ENCODE peak calls at places on chromosomes 12 and 14, in ten cellular contexts. L is astrocyte of the spinal cord; I is ovary; D is HCT116; O is CD8-positive, alpha-beta T cell; J is osteoblast; R is adrenal gland; X is hepatocyte; Z is lung; C is fibroblast of the aortic adventitia. A is an unnamed sample.

GRCh38 chr12:120092531-120093335 is 23.8 kb downstream of the RAB35 start:
- DNase-seq in I (no peak), R (no peak), Z (no peak), X (no peak), C (no peak), O (no peak), J (peak), D (no peak), L (no peak), A (no peak)

GRCh38 chr12:112167728-112168525 is 42.6 kb downstream of the TRAFD1 start:
- DNase-seq in Z (no peak), I (no peak), D (no peak), J (no peak), O (no peak), L (no peak), X (no peak), C (no peak), R (no peak), A (no peak)

GRCh38 chr12:64181504-64182291 is 40.4 kb downstream of the KICS2 start:
- DNase-seq in X (peak), J (peak), L (peak), C (peak), D (peak), R (peak), I (peak), O (no peak), Z (peak), A (peak)

GRCh38 chr12:13368431-13368830 is 171.9 kb downstream of the EMP1 start:
- DNase-seq in C (no peak), O (no peak), I (no peak), J (no peak), D (no peak), R (no peak), Z (no peak), X (no peak), L (no peak), A (no peak)

GRCh38 chr12:49188205-49188915 is 520 bp downstream of the TUBA1A start:
- DNase-seq in C (peak), Z (peak), O (peak), X (peak), L (no peak), I (peak), J (peak), R (peak), D (peak), A (no peak)

GRCh38 chr14:39005044-39005736 is 97.8 kb downstream of the SEC23A start:
- DNase-seq in R (no peak), Z (no peak), X (peak), L (no peak), D (no peak), J (no peak), C (peak), O (no peak), I (no peak), A (no peak)

GRCh38 chr12:117994551-117995438 is 21.7 kb upstream of the RFC5 start:
- DNase-seq in X (no peak), C (no peak), R (no peak), Z (no peak), I (no peak), O (no peak), D (no peak), J (no peak), L (no peak), A (no peak)

GRCh38 chr12:10716704-10717315 is 6.3 kb downstream of the YBX3 start:
- DNase-seq in Z (peak), J (peak), I (peak), C (peak), R (peak), L (peak), D (peak), O (no peak), X (peak), A (peak)

GRCh38 chr12:123050331-123050809 is 69.9 kb downstream of the ARL6IP4 start:
- DNase-seq in J (peak), I (no peak), D (no peak), O (no peak), C (peak), L (peak), R (peak), X (no peak), Z (no peak), A (no peak)

GRCh38 chr12:80622271-80622670 is 85.2 kb upstream of the MYF6 start:
- DNase-seq in C (peak), J (no peak), L (peak), Z (no peak), R (no peak), X (no peak), I (no peak), D (no peak), O (no peak), A (no peak)

GRCh38 chr12:194276-194675 is 19.7 kb downstream of the SLC6A12 start:
- DNase-seq in L (no peak), C (no peak), X (no peak), J (no peak), D (no peak), R (no peak), Z (no peak), I (no peak), O (no peak), A (no peak)

GRCh38 chr14:95998656-95999055 is 40.5 kb upstream of the C14orf132 start:
- DNase-seq in L (peak), O (no peak), R (no peak), D (peak), J (peak), X (no peak), Z (no peak), C (peak), I (no peak), A (peak)

GRCh38 chr14:103519837-103520212 is 2.8 kb downstream of the CKB start:
- DNase-seq in X (peak), I (peak), R (peak), C (no peak), J (peak), L (no peak), D (no peak), O (no peak), Z (no peak), A (no peak)

GRCh38 chr12:113924341-113924740 is 41.8 kb downstream of the RBM19 start:
- DNase-seq in X (no peak), J (no peak), C (no peak), O (no peak), D (no peak), Z (no peak), R (no peak), I (no peak), L (no peak), A (no peak)

GRCh38 chr12:99984271-99985128 is at the start of gene ANKS1B:
- DNase-seq in D (no peak), O (no peak), Z (peak), J (peak), I (peak), X (peak), C (peak), R (peak), L (peak), A (no peak)

GRCh38 chr12:92021665-92022033 is 124.0 kb downstream of the BTG1 start:
- DNase-seq in O (no peak), L (no peak), C (no peak), X (no peak), D (no peak), J (no peak), Z (no peak), R (no peak), I (no peak), A (no peak)

GRCh38 chr14:74605531-74606223 is 6.4 kb downstream of the LTBP2 start:
- DNase-seq in L (no peak), C (no peak), O (no peak), D (no peak), J (no peak), I (peak), Z (no peak), R (no peak), X (no peak), A (no peak)

GRCh38 chr12:114918535-114919233 is 234.7 kb upstream of the TBX3 start:
- DNase-seq in C (peak), R (no peak), O (no peak), I (no peak), L (peak), Z (no peak), X (peak), J (peak), D (no peak), A (no peak)

GRCh38 chr12:44367916-44368315 is 508.2 kb downstream of the NELL2 start:
- DNase-seq in I (no peak), O (no peak), R (no peak), D (no peak), L (no peak), J (no peak), Z (no peak), C (no peak), X (no peak), A (no peak)

GRCh38 chr12:124441443-124442190 is 125.8 kb downstream of the NCOR2 start:
- DNase-seq in X (no peak), R (no peak), C (peak), O (no peak), I (no peak), Z (no peak), L (peak), D (no peak), J (peak), A (peak)

GRCh38 chr14:23436327-23437141 is 1.1 kb upstream of the MYH7 start:
- DNase-seq in X (peak), J (no peak), I (no peak), Z (no peak), O (no peak), R (no peak), D (no peak), L (no peak), C (no peak), A (no peak)

GRCh38 chr12:115370650-115371049 is 686.7 kb upstream of the TBX3 start:
- DNase-seq in I (no peak), O (no peak), X (no peak), D (no peak), C (no peak), R (no peak), Z (no peak), L (no peak), J (no peak), A (no peak)

GRCh38 chr12:30691122-30691879 is 4.4 kb downstream of the IPO8 start:
- DNase-seq in J (peak), O (no peak), D (no peak), C (peak), R (peak), X (peak), L (peak), Z (no peak), I (peak), A (peak)

GRCh38 chr12:19299765-19300164 is 139.5 kb upstream of the AEBP2 start:
- DNase-seq in I (no peak), O (no peak), J (peak), X (peak), Z (peak), L (peak), R (no peak), D (peak), C (no peak), A (no peak)

GRCh38 chr12:66735275-66735674 is 56.4 kb upstream of the GRIP1 start:
- DNase-seq in O (no peak), I (no peak), X (no peak), L (no peak), J (peak), C (no peak), R (no peak), D (no peak), Z (no peak), A (no peak)

GRCh38 chr14:75084513-75084912 is 15.1 kb downstream of the ZC2HC1C start:
- DNase-seq in O (no peak), Z (no peak), I (no peak), J (no peak), R (no peak), X (peak), C (no peak), L (no peak), D (no peak), A (no peak)

GRCh38 chr12:47870175-47870781 is 34.5 kb downstream of the VDR start:
- DNase-seq in C (peak), J (peak), D (no peak), Z (no peak), O (no peak), X (peak), R (peak), L (no peak), I (no peak), A (no peak)

GRCh38 chr12:40525054-40525453 is 167.2 kb upstream of the CNTN1 start:
- DNase-seq in R (no peak), C (no peak), I (no peak), D (no peak), L (no peak), Z (no peak), X (no peak), J (no peak), O (no peak), A (no peak)

GRCh38 chr14:104425171-104425681 is 154.3 kb upstream of the C14orf180 start:
- DNase-seq in Z (no peak), X (no peak), J (peak), O (no peak), I (no peak), C (no peak), D (no peak), L (no peak), R (no peak), A (no peak)

GRCh38 chr14:65997350-65997749 is 488.8 kb upstream of the CCDC196 start:
- DNase-seq in O (no peak), X (no peak), D (no peak), R (no peak), I (no peak), Z (no peak), C (no peak), J (no peak), L (no peak), A (no peak)

GRCh38 chr14:69625299-69626131 is 14.1 kb downstream of the SUSD6 start:
- DNase-seq in X (no peak), R (peak), Z (peak), I (no peak), D (no peak), C (no peak), L (peak), J (peak), O (peak), A (no peak)

GRCh38 chr12:84661732-84662326 is 250.8 kb downstream of the SLC6A15 start:
- DNase-seq in J (no peak), R (no peak), D (no peak), O (no peak), Z (no peak), X (no peak), L (peak), I (no peak), C (peak), A (no peak)

DNA sequence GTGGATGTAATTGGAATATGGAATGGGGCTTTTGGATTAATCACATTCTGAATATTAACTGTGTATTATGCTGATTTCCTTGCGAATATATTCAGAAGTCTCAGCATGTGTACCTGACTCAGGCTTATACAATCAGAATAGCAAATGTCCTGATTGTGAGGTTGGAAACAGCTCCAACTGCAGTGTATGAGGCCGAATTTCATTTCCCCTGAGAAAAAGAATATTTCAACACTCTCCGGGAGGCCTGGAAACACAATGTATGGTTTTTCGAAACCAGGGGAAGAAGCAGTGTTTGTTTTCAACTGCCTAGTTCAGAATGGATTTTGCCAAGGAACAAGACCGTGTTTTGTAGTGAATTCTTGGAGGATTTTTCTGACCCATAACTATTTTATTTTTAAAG is 174.2 kb downstream of the ASCL4 start:
- DNase-seq in I (no peak), L (no peak), C (no peak), X (no peak), J (no peak), O (no peak), Z (no peak), R (no peak), D (no peak), A (no peak)
- H3K4me3 ChIP-seq in I (no peak), L (no peak), C (no peak), X (no peak), J (no peak), O (no peak), Z (no peak), R (no peak), D (no peak), A (no peak)

GRCh38 chr14:78154827-78155226 is 15.3 kb upstream of the NRXN3 start:
- DNase-seq in I (no peak), J (no peak), L (no peak), X (no peak), R (no peak), C (no peak), Z (no peak), O (no peak), D (no peak), A (no peak)
- TF ChIP-seq CTCF in I (no peak), J (no peak), L (no peak), X (no peak), R (no peak), C (no peak), Z (no peak), O (no peak), D (peak), A (no peak)

GRCh38 chr14:70822706-70823185 is 13.4 kb upstream of the MAP3K9 start:
- DNase-seq in X (peak), I (peak), J (peak), D (no peak), Z (no peak), R (peak), L (no peak), O (no peak), C (no peak), A (no peak)
- H3K4me3 ChIP-seq in X (peak), I (peak), J (peak), D (peak), Z (no peak), R (peak), L (peak), O (peak), C (peak), A (peak)

GRCh38 chr12:71755146-71755892 is 656 bp downstream of the RAB21 start:
- DNase-seq in O (peak), I (peak), R (peak), L (peak), C (peak), X (peak), D (no peak), Z (peak), J (peak), A (no peak)
- TF ChIP-seq CTCF in O (no peak), I (no peak), R (no peak), L (no peak), C (no peak), X (no peak), D (no peak), Z (no peak), J (no peak), A (no peak)

DNA sequence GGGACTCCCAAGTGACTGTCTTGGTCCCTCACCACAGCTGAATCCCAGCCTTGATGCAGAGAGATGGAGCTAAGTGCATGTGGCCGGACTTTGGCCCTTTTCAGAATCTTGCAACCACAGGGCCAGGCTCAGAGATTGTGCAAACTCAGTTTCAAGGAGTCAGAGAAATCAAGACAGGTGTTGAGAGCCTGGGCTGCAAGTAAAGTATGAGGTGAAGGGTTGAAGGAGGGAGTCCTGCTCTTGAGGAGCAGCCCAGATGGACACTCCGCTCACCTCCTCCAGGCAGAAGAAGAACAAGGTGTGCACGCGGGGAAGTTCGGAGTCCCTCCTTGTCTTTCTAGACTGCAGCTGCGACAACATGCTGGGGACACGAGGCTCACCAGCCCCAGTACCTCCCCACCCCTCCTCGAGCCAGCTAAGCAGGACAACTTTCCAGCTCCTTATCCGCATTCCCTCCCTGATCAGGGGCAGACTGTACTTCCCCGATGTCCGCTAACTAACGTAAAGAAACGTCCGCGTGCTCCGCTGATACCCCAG is 6.4 kb upstream of the BMP4 start:
- DNase-seq in J (no peak), C (no peak), R (no peak), D (no peak), O (no peak), I (no peak), Z (no peak), X (peak), L (no peak), A (no peak)
- H3K4me3 ChIP-seq in J (peak), C (peak), R (no peak), D (peak), O (no peak), I (peak), Z (no peak), X (no peak), L (peak), A (peak)

GRCh38 chr14:79543348-79543747 is 668.0 kb downstream of the DIO2 start:
- DNase-seq in R (no peak), I (no peak), L (no peak), J (no peak), X (no peak), C (no peak), O (no peak), D (no peak), Z (no peak), A (no peak)

GRCh38 chr14:79542121-79542520 is 669.2 kb downstream of the DIO2 start:
- DNase-seq in L (peak), D (no peak), I (no peak), R (no peak), Z (no peak), C (peak), J (no peak), X (no peak), O (no peak), A (no peak)

GRCh38 chr14:79540394-79540793 is 670.9 kb downstream of the DIO2 start:
- DNase-seq in X (no peak), D (no peak), L (no peak), I (no peak), R (no peak), Z (no peak), O (no peak), J (no peak), C (no peak), A (no peak)

GRCh38 chr14:79544671-79545070 is 666.6 kb downstream of the DIO2 start:
- DNase-seq in O (no peak), L (peak), R (no peak), I (no peak), Z (no peak), C (peak), X (no peak), D (no peak), J (no peak), A (peak)

GRCh38 chr14:79543966-79544365 is 667.3 kb downstream of the DIO2 start:
- DNase-seq in D (no peak), R (no peak), I (no peak), X (peak), C (peak), Z (no peak), J (no peak), O (no peak), L (peak), A (peak)
- TF ChIP-seq CTCF in D (peak), R (no peak), I (no peak), X (peak), C (peak), Z (no peak), J (peak), O (no peak), L (peak), A (peak)

A was measured in astrocyte of the cerebellum.